ENCODE peak calls at places on chromosomes 11 and 22, in seven cellular contexts. A is GM12878, I is breast epithelium, S is A549, D is adrenal gland, G is ovary, W is uterus. B is an unnamed sample.
A peak's percentile ranks its signal among the peaks of the same experiment; 100 is the strongest.

GRCh38 chr11:84543367-84544159 is 1083.6 kb downstream of the DLG2 start:
- DNase-seq in A (no peak), I (no peak), S (no peak), D (no peak), G (no peak), W (no peak), B (no peak)

GRCh38 chr11:44911031-44911814 is 39.5 kb downstream of the TP53I11 start:
- DNase-seq in A (no peak), I (peak; percentile 87), S (peak; percentile 82), D (peak; percentile 84), G (peak; percentile 77), W (peak; percentile 93), B (peak; percentile 67)

GRCh38 chr11:61950035-61950547 is at the start of gene BEST1:
- DNase-seq in A (no peak), I (no peak), S (no peak), D (no peak), G (no peak), W (no peak), B (no peak)

GRCh38 chr11:69985654-69986420 is 92.3 kb upstream of the ANO1 start:
- DNase-seq in A (no peak), I (no peak), S (no peak), D (no peak), G (no peak), W (no peak), B (no peak)

GRCh38 chr11:6667733-6668374 is 12.2 kb upstream of the DCHS1 start:
- DNase-seq in A (peak; percentile 48), I (no peak), S (peak; percentile 21), D (no peak), G (no peak), W (no peak), B (no peak)

GRCh38 chr11:17774232-17775034 is 39.9 kb downstream of the KCNC1 start:
- DNase-seq in A (no peak), I (peak; percentile 45), S (no peak), D (no peak), G (no peak), W (no peak), B (no peak)

GRCh38 chr22:43381693-43382092 is 30.1 kb upstream of the MPPED1 start:
- DNase-seq in A (no peak), I (no peak), S (no peak), D (no peak), G (no peak), W (no peak), B (no peak)

GRCh38 chr11:25924586-25924985 is 407.3 kb upstream of the ANO3 start:
- DNase-seq in A (no peak), I (no peak), S (no peak), D (no peak), G (no peak), W (no peak), B (no peak)

GRCh38 chr11:92838655-92839334 is 130.7 kb upstream of the MTNR1B start:
- DNase-seq in A (no peak), I (no peak), S (no peak), D (no peak), G (no peak), W (no peak), B (no peak)

GRCh38 chr11:33802414-33802950 is 28.2 kb upstream of the FBXO3 start:
- DNase-seq in A (no peak), I (no peak), S (peak; percentile 81), D (peak; percentile 64), G (peak; percentile 36), W (peak; percentile 47), B (no peak)

GRCh38 chr11:121554552-121554951 is 101.8 kb upstream of the SORL1-AS1 start:
- DNase-seq in A (no peak), I (no peak), S (no peak), D (no peak), G (no peak), W (no peak), B (no peak)

GRCh38 chr22:39278040-39278439 is 33.3 kb upstream of the PDGFB start:
- DNase-seq in A (no peak), I (no peak), S (no peak), D (no peak), G (no peak), W (no peak), B (peak; percentile 34)

GRCh38 chr22:36863979-36864378 is 3.2 kb downstream of the NCF4 start:
- DNase-seq in A (no peak), I (no peak), S (no peak), D (no peak), G (no peak), W (no peak), B (no peak)

GRCh38 chr11:113546757-113547507 is 71.7 kb upstream of the DRD2 start:
- DNase-seq in A (no peak), I (no peak), S (no peak), D (no peak), G (no peak), W (no peak), B (no peak)

GRCh38 chr11:93783767-93784151 is 323 bp upstream of the MED17 start:
- DNase-seq in A (no peak), I (no peak), S (no peak), D (peak; percentile 19), G (no peak), W (no peak), B (no peak)

GRCh38 chr22:34055525-34056200 is 135.4 kb upstream of the LARGE1 start:
- DNase-seq in A (no peak), I (no peak), S (peak; percentile 39), D (no peak), G (no peak), W (no peak), B (no peak)

GRCh38 chr11:9219115-9219514 is 46.0 kb downstream of the DENND5A start:
- DNase-seq in A (no peak), I (no peak), S (peak; percentile 18), D (no peak), G (no peak), W (no peak), B (no peak)

GRCh38 chr11:82308979-82309378 is 424.7 kb downstream of the FAM181B start:
- DNase-seq in A (no peak), I (no peak), S (no peak), D (peak; percentile 40), G (no peak), W (no peak), B (no peak)

GRCh38 chr22:17281026-17281809 is 62.0 kb upstream of the ADA2 start:
- DNase-seq in A (no peak), I (no peak), S (no peak), D (no peak), G (no peak), W (no peak), B (no peak)

GRCh38 chr11:134584706-134585445 is 172.8 kb upstream of the B3GAT1 start:
- DNase-seq in A (no peak), I (no peak), S (no peak), D (peak; percentile 23), G (no peak), W (no peak), B (peak; percentile 14)

GRCh38 chr11:13260196-13260962 is 17.2 kb upstream of the BMAL1 start:
- DNase-seq in A (no peak), I (no peak), S (no peak), D (no peak), G (no peak), W (no peak), B (no peak)

GRCh38 chr22:21865041-21865440 is 2.4 kb downstream of the MAPK1 start:
- DNase-seq in A (no peak), I (no peak), S (no peak), D (peak; percentile 86), G (peak; percentile 39), W (peak; percentile 49), B (no peak)

GRCh38 chr11:11558352-11558751 is 63.5 kb downstream of the GALNT18 start:
- DNase-seq in A (no peak), I (no peak), S (no peak), D (no peak), G (no peak), W (no peak), B (no peak)

GRCh38 chr22:35299717-35300497 is at the start of gene TOM1:
- DNase-seq in A (peak; percentile 94), I (peak; percentile 97), S (peak; percentile 97), D (peak; percentile 98), G (peak; percentile 96), W (peak; percentile 96), B (peak; percentile 96)
- TF ChIP-seq POLR2A in A (peak; percentile 83), I (peak; percentile 93), S (peak; percentile 43), D (peak; percentile 80), G (peak; percentile 85), W (peak; percentile 81), B (peak; percentile 98)

DNA sequence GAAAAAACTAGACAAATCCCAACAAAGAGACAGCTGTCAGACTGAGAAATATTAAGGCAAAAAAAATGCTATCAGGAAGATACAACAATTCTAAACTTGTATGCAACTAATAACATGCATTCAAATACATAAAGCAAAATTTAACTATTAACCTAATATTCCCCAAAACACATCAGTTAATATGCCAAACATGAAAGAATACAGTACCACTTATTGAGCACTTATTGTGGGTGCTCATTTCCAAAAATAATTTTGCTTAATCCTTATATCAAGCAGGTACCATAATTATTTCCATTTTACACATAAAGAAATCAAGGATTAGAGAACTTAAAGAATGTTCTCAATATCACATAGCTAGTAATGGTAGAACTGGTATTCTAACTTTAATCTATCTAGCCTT is 67.7 kb upstream of the HMGXB4 start:
- DNase-seq in A (no peak), I (no peak), S (no peak), D (no peak), G (no peak), W (no peak), B (no peak)
- TF ChIP-seq POLR2A in A (no peak), I (no peak), S (no peak), D (no peak), G (no peak), W (no peak), B (no peak)

GRCh38 chr11:2209370-2209801 is 37.8 kb upstream of the TH start:
- DNase-seq in A (no peak), I (peak; percentile 48), S (no peak), D (peak; percentile 11), G (peak; percentile 4), W (peak; percentile 8), B (no peak)
- TF ChIP-seq POLR2A in A (no peak), I (no peak), S (no peak), D (no peak), G (no peak), W (no peak), B (no peak)

DNA sequence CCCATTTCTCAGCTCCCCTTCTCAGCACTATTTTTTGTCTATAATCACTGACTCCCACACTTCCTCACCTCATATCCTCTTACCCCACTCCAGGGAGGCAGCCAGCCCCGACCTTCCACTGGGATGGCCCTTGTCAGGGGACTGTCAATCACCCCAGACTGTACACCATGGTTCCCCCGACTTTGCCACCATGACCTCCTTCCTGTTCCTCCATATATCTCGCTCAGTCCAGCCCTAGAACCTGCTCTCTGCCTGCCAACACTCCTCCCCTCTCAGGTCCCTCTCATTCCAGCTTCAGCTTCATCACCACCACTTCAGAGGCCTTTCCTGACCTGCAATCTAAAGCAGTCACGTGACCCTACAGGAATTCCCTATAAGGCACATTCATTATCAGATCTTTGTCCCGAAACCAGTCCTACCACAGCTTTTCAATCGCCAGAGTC is 16.5 kb downstream of the PRPF19 start:
- DNase-seq in A (no peak), I (no peak), S (no peak), D (no peak), G (no peak), W (peak; percentile 5), B (no peak)
- TF ChIP-seq POLR2A in A (peak; percentile 64), I (no peak), S (no peak), D (no peak), G (no peak), W (no peak), B (no peak)